ENCODE peak calls at places on chromosome 1, in six cellular contexts. E is neuronal stem cell, J is IMR-90, V is H9, H is trophoblast cell, Y is H1. O is an unnamed sample.

GRCh38 chr1:66729130-66729922 is 22.9 kb upstream of the DYNLT5 start:
- DNase-seq in E (no peak), J (no peak), V (no peak), H (no peak), Y (no peak), O (no peak)

GRCh38 chr1:151968058-151968457 is 25.6 kb downstream of the S100A10 start:
- DNase-seq in E (peak; percentile 23), J (peak; percentile 41), V (peak; percentile 57), H (peak; percentile 34), Y (peak; percentile 67), O (peak; percentile 57)

GRCh38 chr1:229846351-229846750 is 220.3 kb downstream of the URB2 start:
- DNase-seq in E (no peak), J (no peak), V (no peak), H (no peak), Y (no peak), O (no peak)

GRCh38 chr1:92623187-92623778 is 136.6 kb upstream of the GFI1 start:
- DNase-seq in E (no peak), J (peak; percentile 12), V (no peak), H (no peak), Y (no peak), O (peak; percentile 12)

GRCh38 chr1:17828991-17829390 is 73.9 kb downstream of the ACTL8 start:
- DNase-seq in E (no peak), J (no peak), V (no peak), H (no peak), Y (no peak), O (no peak)

GRCh38 chr1:54118704-54119103 is 34.1 kb downstream of the CDCP2 start:
- DNase-seq in E (no peak), J (peak; percentile 90), V (no peak), H (no peak), Y (no peak), O (peak; percentile 68)

GRCh38 chr1:151859814-151860405 is 6.4 kb upstream of the THEM5 start:
- DNase-seq in E (no peak), J (no peak), V (no peak), H (no peak), Y (no peak), O (no peak)

GRCh38 chr1:218867941-218868656 is 305.6 kb upstream of the LYPLAL1 start:
- DNase-seq in E (no peak), J (no peak), V (no peak), H (no peak), Y (no peak), O (no peak)

GRCh38 chr1:219751870-219752269 is 139.0 kb upstream of the ZC3H11B start:
- DNase-seq in E (no peak), J (no peak), V (no peak), H (no peak), Y (no peak), O (no peak)

GRCh38 chr1:156743367-156744302 is 2.7 kb upstream of the MRPL24 start:
- DNase-seq in E (no peak), J (no peak), V (no peak), H (no peak), Y (no peak), O (no peak)
- H4K91ac ChIP-seq in E (no peak overlapping the region), J (no peak overlapping the region), V (no peak overlapping the region), H (no peak overlapping the region), Y (no peak overlapping the region), O (no peak overlapping the region)

DNA sequence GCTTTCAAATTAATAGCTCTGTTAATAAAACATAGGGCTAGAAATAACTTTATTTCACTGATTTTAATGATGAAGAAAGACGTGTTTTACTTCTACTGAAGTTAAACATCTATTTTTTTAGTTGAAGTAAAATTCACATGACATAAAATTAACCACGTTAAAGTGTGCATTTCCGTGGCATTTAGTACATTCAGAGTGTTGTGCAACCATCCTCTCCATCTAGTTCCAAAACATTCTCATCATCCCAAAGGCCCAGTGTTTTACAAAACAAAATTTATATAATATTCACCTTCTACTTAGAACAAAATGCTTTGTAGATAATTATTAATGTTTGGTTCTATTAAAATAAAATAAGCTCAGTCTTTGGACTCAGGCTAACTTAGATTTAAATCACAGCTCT is 108.5 kb upstream of the GNG12 start:
- DNase-seq in E (no peak), J (no peak), V (no peak), H (no peak), Y (no peak), O (no peak)
- H4K91ac ChIP-seq in E (no peak overlapping the region), J (no peak overlapping the region), V (no peak overlapping the region), H (no peak overlapping the region), Y (no peak overlapping the region), O (no peak overlapping the region)

GRCh38 chr1:45465277-45465676 is 25.7 kb downstream of the TESK2 start:
- DNase-seq in E (no peak), J (no peak), V (no peak), H (no peak), Y (no peak), O (no peak)
- H4K91ac ChIP-seq in E (no peak overlapping the region), J (no peak overlapping the region), V (no peak overlapping the region), H (no peak overlapping the region), Y (no peak overlapping the region), O (no peak overlapping the region)

GRCh38 chr1:3537359-3537758 is 73.9 kb downstream of the MEGF6 start:
- DNase-seq in E (no peak), J (no peak), V (no peak), H (no peak), Y (no peak), O (no peak)
- H4K91ac ChIP-seq in E (no peak overlapping the region), J (no peak overlapping the region), V (no peak overlapping the region), H (peak overlapping the region; percentile 91), Y (no peak overlapping the region), O (no peak overlapping the region)

O was measured in mesenchymal stem cell.